ENCODE peak calls at places on chromosomes 4 and X, in eight cellular contexts. L, M, Q, R, X, Z, B and E are unnamed samples. For H3K36me3, the result is how much of the 10 kb centered on the place peaks cover.

GRCh38 chr4:188025476-188025875 is 29.9 kb downstream of the ZFP42 start:
- DNase-seq in M (no peak), Q (no peak), Z (no peak), R (no peak), L (no peak), X (no peak), B (no peak), E (no peak)

GRCh38 chr4:101218346-101218745 is 129.0 kb downstream of the PPP3CA start:
- DNase-seq in Q (no peak), Z (no peak), M (no peak), R (no peak), L (peak), X (no peak), B (no peak), E (no peak)

GRCh38 chrX:110944793-110945466 is 149.3 kb upstream of the CHRDL1 start:
- DNase-seq in Q (peak), R (peak), L (no peak), B (no peak), X (no peak), Z (peak), M (peak), E (no peak)

GRCh38 chr4:137363496-137363895 is 168.8 kb downstream of the PCDH18 start:
- DNase-seq in Q (no peak), X (no peak), Z (no peak), R (no peak), L (no peak), B (no peak), M (no peak), E (no peak)

GRCh38 chr4:141885112-141885511 is 248.7 kb downstream of the IL15 start:
- DNase-seq in X (no peak), M (no peak), B (no peak), Q (no peak), L (no peak), R (no peak), Z (no peak), E (no peak)

GRCh38 chrX:99353412-99353811 is 1056.7 kb downstream of the PCDH19 start:
- DNase-seq in R (no peak), X (no peak), L (no peak), Z (no peak), B (no peak), M (peak), Q (no peak), E (no peak)

GRCh38 chr4:8542776-8543525 is 37.2 kb upstream of the GPR78 start:
- DNase-seq in B (no peak), R (no peak), Q (no peak), X (no peak), Z (peak), L (no peak), M (no peak), E (no peak)

GRCh38 chr4:8580321-8581093 is at the start of gene GPR78:
- DNase-seq in R (no peak), B (peak), M (peak), L (peak), Q (peak), X (peak), Z (no peak), E (peak)

GRCh38 chrX:42751573-42751972 is 26.4 kb downstream of the PPP1R2C start:
- DNase-seq in Q (no peak), R (no peak), Z (no peak), L (no peak), B (no peak), M (no peak), X (no peak), E (no peak)

GRCh38 chrX:7889680-7890079 is 37.5 kb downstream of the PNPLA4 start:
- DNase-seq in M (no peak), L (no peak), R (no peak), B (no peak), Q (no peak), X (no peak), Z (no peak), E (no peak)

GRCh38 chrX:68193234-68193633 is 240.1 kb downstream of the OPHN1 start:
- DNase-seq in M (no peak), B (no peak), Z (no peak), R (no peak), X (no peak), L (peak), Q (no peak), E (no peak)

GRCh38 chr4:80129785-80130184 is 56.8 kb upstream of the ANTXR2 start:
- DNase-seq in Q (no peak), Z (no peak), R (no peak), X (no peak), B (no peak), L (no peak), M (no peak), E (no peak)

GRCh38 chr4:20041838-20042237 is 209.9 kb upstream of the SLIT2 start:
- DNase-seq in M (no peak), Z (no peak), B (no peak), X (no peak), Q (no peak), R (no peak), L (no peak), E (no peak)

GRCh38 chrX:18677140-18677834 is 5.4 kb upstream of the RS1 start:
- DNase-seq in R (no peak), X (peak), Q (no peak), M (peak), B (peak), Z (no peak), L (no peak), E (no peak)

GRCh38 chr4:128519163-128519810 is 231.7 kb upstream of the PGRMC2 start:
- DNase-seq in Z (no peak), L (peak), X (no peak), M (no peak), Q (no peak), B (no peak), R (no peak), E (no peak)

GRCh38 chrX:121010218-121010617 is 24.7 kb upstream of the CT47A1 start:
- DNase-seq in M (no peak), Q (no peak), R (no peak), X (no peak), Z (no peak), L (no peak), B (no peak), E (no peak)

GRCh38 chr4:159219862-159220261 is 117.0 kb downstream of the RAPGEF2 start:
- DNase-seq in L (no peak), B (no peak), X (no peak), Q (no peak), M (no peak), R (no peak), Z (no peak), E (no peak)

GRCh38 chr4:96016615-96017299 is 176.9 kb downstream of the PDHA2 start:
- DNase-seq in X (no peak), Z (no peak), L (no peak), R (no peak), Q (no peak), M (no peak), B (no peak), E (no peak)

GRCh38 chr4:55635760-55636621 is at the start of gene NMU:
- DNase-seq in X (peak), Z (peak), L (peak), Q (peak), B (peak), R (peak), M (peak), E (peak)

GRCh38 chrX:41144873-41145272 is 59.6 kb downstream of the USP9X start:
- DNase-seq in R (no peak), L (no peak), X (no peak), B (no peak), M (no peak), Q (no peak), Z (no peak), E (no peak)

GRCh38 chr4:16194199-16194598 is 32.1 kb downstream of the TAPT1 start:
- DNase-seq in R (no peak), X (no peak), M (no peak), L (no peak), Q (no peak), B (no peak), Z (no peak), E (no peak)

GRCh38 chr4:683982-684571 is 4.9 kb downstream of the SLC49A3 start:
- DNase-seq in Z (peak), L (peak), B (peak), X (peak), M (peak), R (peak), Q (peak), E (peak)

GRCh38 chrX:19237919-19238318 is 105.8 kb upstream of the PDHA1 start:
- DNase-seq in X (no peak), R (no peak), L (no peak), Z (no peak), Q (no peak), M (no peak), B (no peak), E (no peak)

GRCh38 chr4:38275331-38275821 is 315.2 kb downstream of the PTTG2 start:
- DNase-seq in Q (no peak), M (no peak), L (no peak), Z (no peak), R (no peak), B (no peak), X (no peak), E (peak)

GRCh38 chr4:99998062-99998880 is 48.2 kb upstream of the H2AZ1 start:
- DNase-seq in L (peak), M (no peak), Q (peak), Z (no peak), B (no peak), X (no peak), R (no peak), E (no peak)

GRCh38 chrX:51837926-51838325 is 55.5 kb upstream of the MAGED1 start:
- DNase-seq in R (peak), L (peak), X (peak), Q (no peak), M (peak), Z (peak), B (no peak), E (no peak)

GRCh38 chr4:32147446-32148064 is 1427.4 kb downstream of the PCDH7 start:
- DNase-seq in Q (no peak), M (no peak), B (no peak), R (no peak), X (no peak), Z (no peak), L (no peak), E (no peak)

GRCh38 chr4:40629401-40630334 is at the start of gene RBM47:
- DNase-seq in L (peak), Q (peak), X (peak), B (no peak), Z (peak), R (peak), M (peak), E (peak)

GRCh38 chrX:16870861-16871584 is 861 bp upstream of the RBBP7 start:
- DNase-seq in Q (peak), X (no peak), Z (peak), B (no peak), M (peak), L (peak), R (peak), E (peak)

GRCh38 chr4:110055014-110055768 is 142.5 kb downstream of the EGF start:
- DNase-seq in L (no peak), R (no peak), M (no peak), B (no peak), Z (no peak), Q (no peak), X (no peak), E (no peak)

GRCh38 chrX:27680726-27681125 is 90.6 kb downstream of the DCAF8L2 start:
- DNase-seq in M (no peak), Z (no peak), B (no peak), Q (no peak), L (peak), R (no peak), X (no peak), E (no peak)

GRCh38 chr4:1822568-1823544 is 29.8 kb downstream of the FGFR3 start:
- DNase-seq in B (no peak), L (no peak), X (no peak), R (no peak), Q (no peak), M (no peak), Z (no peak), E (no peak)

GRCh38 chr4:1826531-1827350 is 29.2 kb downstream of the LETM1 start:
- DNase-seq in M (no peak), B (no peak), X (no peak), Z (no peak), R (no peak), L (no peak), Q (no peak), E (no peak)

GRCh38 chr4:1823545-1823932 is 30.4 kb downstream of the FGFR3 start:
- DNase-seq in R (no peak), Z (no peak), B (no peak), M (no peak), Q (no peak), X (no peak), L (no peak), E (no peak)

GRCh38 chr4:1825326-1825725 is 30.6 kb downstream of the LETM1 start:
- DNase-seq in Q (no peak), R (no peak), M (no peak), L (no peak), B (no peak), X (no peak), Z (no peak), E (no peak)

GRCh38 chr4:1824746-1825145 is 31.2 kb downstream of the LETM1 start:
- DNase-seq in B (no peak), X (no peak), M (no peak), R (no peak), Q (no peak), Z (no peak), L (no peak), E (no peak)
- H3K36me3 ChIP-seq in B (half or more), X (under half), M (half or more), R (under half), Q (under half), Z (half or more), L (under half), E (half or more)

DNA sequence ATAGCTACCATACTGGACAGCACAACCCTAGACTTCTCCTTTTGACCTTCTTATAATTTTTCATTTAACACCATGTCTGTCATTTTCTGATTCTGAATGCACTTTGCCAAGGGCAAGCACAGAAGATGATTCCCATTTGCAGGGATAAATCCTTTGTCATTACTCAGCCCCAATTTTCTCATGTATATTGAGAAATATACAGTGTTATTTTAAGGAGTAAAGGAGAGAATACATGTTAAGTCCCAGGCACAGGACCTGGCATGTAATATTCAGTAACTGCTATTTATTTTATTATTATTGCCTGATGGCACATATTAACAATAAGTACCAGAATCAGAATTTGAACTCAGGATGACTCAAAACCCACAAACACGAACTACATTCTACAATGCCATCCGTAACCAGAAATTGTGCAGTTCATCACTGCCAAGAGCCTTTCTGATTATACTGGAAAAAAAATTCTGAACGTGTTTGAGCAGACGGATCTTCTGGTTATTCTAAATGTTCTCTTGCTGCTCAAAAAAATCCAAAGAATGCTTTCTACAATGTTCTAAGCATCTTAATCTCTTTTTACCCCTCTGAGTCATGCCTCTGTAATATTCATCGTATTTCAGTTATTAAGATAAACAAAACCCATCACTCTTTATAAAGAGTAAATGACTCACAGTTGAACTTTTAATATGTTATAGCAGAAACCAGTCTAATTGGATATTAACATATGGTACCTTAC is 170.0 kb downstream of the MID1 start:
- DNase-seq in B (no peak), X (no peak), M (no peak), R (no peak), L (peak), Z (no peak), Q (no peak), E (no peak)
- H3K27ac ChIP-seq in B (no peak), X (no peak), M (no peak), R (no peak), L (peak), Z (no peak), Q (no peak), E (no peak)

GRCh38 chr4:150258569-150258968 is 180.3 kb downstream of the DCLK2 start:
- DNase-seq in X (no peak), L (no peak), Q (no peak), R (no peak), B (no peak), Z (no peak), M (no peak), E (no peak)
- TF ChIP-seq POLR2AphosphoS5 in X (no peak), L (no peak), Q (no peak), R (no peak), B (no peak), Z (no peak), M (no peak), E (no peak)

DNA sequence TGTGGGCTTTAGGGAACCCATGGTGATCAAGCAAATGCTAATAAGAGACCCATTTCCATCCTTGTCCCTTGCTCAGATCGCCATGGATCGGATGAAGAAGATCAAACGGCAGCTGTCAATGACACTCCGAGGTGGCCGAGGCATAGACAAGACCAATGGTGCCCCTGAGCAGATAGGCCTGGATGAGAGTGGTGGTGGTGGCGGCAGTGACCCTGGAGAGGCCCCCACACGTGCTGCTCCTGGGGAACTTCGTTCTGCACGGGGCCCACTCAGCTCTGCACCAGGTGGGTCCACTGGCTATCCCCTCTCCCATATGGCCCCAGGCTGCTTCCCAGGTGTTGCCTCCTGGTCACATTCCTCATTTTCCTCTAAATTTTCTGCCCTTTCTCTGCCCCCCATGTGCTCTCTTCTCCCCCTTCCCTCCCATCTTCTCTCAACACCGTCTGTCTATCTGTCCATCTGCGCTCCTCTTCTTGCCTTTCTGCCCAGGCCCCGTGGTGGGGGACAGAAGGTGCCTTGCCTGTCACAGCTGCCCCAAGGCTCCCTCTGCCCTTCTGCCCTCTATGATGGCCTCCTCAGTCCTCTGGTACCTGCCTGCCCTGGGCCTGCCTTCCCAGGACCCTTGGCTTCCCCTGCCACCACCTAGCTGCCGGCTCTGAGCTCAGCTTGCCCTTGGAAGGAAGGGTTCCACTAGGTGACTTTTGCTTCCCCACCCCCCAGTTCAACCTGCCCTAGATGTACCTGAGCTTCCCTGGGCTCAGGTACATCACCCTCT is 5.2 kb downstream of the CDK16 start:
- DNase-seq in R (no peak), M (no peak), Z (peak), Q (no peak), X (no peak), B (no peak), L (no peak), E (no peak)
- H3K36me3 ChIP-seq in R (under half), M (half or more), Z (half or more), Q (under half), X (under half), B (half or more), L (under half), E (half or more)

DNA sequence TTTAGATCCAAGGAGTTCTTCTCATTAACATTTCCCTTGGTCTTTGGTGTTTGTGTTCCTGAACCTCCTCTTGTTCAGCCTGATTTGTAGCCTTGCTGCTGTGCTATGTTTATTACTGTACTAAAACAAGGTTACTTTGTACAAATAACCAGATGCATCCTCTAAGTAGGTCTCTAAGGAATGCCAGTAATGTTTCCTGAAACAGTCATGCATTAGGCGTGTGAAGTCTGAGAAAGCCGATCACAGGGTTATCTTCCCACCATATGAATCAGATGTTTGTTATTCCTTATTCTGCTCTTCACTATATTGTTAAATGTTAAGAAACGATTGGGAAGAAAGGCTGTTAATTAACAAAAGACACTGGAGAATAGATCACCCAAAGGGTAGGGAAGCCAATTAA is 66.9 kb downstream of the GALNTL6 start:
- DNase-seq in X (no peak), B (no peak), Z (no peak), M (no peak), L (peak), Q (no peak), R (no peak), E (no peak)
- H3K27ac ChIP-seq in X (no peak), B (no peak), Z (no peak), M (no peak), L (peak), Q (no peak), R (no peak), E (no peak)

GRCh38 chrX:153696100-153696499 is 8.4 kb downstream of the SLC6A8 start:
- DNase-seq in Z (no peak), B (no peak), M (no peak), Q (no peak), R (no peak), X (no peak), L (no peak), E (no peak)

GRCh38 chrX:153694687-153695270 is 7.1 kb downstream of the SLC6A8 start:
- DNase-seq in Z (no peak), X (no peak), M (no peak), R (no peak), Q (no peak), B (no peak), L (no peak), E (no peak)

GRCh38 chrX:153692003-153692402 is 4.3 kb downstream of the SLC6A8 start:
- DNase-seq in X (no peak), L (no peak), B (no peak), M (no peak), Q (no peak), R (no peak), Z (no peak), E (no peak)

GRCh38 chrX:153692611-153693156 is 5.0 kb downstream of the SLC6A8 start:
- DNase-seq in M (no peak), Q (no peak), R (no peak), X (no peak), B (no peak), L (no peak), Z (no peak), E (peak)

DNA sequence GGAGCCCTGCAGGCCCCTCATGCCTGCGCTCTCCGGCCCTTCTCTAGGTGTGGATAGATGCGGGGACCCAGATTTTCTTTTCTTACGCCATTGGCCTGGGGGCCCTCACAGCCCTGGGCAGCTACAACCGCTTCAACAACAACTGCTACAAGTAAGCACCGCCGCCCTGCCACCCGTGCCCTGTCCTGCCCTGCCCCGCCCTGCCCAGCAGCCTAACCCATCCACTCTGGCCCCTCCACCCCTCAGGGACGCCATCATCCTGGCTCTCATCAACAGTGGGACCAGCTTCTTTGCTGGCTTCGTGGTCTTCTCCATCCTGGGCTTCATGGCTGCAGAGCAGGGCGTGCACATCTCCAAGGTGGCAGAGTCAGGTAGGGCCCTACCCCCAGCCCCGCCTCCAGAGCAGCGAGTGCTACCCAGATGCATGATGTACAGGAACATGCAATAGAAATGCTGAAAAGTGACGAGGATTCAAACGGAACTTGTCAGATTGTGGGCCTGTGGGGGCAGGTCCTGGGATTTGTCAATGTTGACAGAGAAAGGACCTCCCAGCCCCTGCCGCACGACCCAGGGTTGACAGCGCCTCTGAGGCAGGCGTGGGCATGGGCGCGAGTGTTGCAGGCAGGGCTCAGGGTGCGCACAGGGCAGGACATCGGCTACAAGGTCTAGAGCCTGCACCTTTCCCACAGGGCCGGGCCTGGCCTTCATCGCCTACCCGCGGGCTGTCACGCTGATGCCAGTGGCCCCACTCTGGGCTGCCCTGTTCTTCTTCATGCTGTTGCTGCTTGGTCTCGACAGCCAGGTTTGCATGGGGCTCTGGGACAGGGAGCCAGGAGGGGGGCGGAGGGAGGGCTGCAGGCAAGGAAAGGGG is 5.7 kb downstream of the SLC6A8 start:
- DNase-seq in X (no peak), B (no peak), R (no peak), M (no peak), L (no peak), Z (no peak), Q (no peak), E (no peak)
- TF ChIP-seq POLR2AphosphoS5 in X (no peak), B (no peak), R (no peak), M (no peak), L (no peak), Z (no peak), Q (no peak), E (no peak)